ENCODE peak calls at places on chromosomes 4 and X, in nine cellular contexts. O, C, E, Y, L, Q, F, R and Z are unnamed samples.

GRCh38 chr4:100778431-100778830 is 260.6 kb upstream of the EMCN start:
- DNase-seq in L (no peak), F (no peak), E (no peak), Q (no peak), R (no peak), O (no peak), C (no peak), Y (no peak), Z (no peak)

GRCh38 chrX:14064632-14065432 is 35.1 kb upstream of the GEMIN8 start:
- DNase-seq in Q (peak), C (no peak), Y (no peak), R (no peak), E (no peak), O (no peak), L (no peak), F (no peak), Z (peak)

GRCh38 chr4:106245176-106245575 is 70.8 kb downstream of the TBCK start:
- DNase-seq in C (no peak), O (no peak), L (no peak), R (no peak), E (no peak), Q (no peak), F (no peak), Y (no peak), Z (no peak)

GRCh38 chr4:8688041-8688907 is 95.7 kb downstream of the CPZ start:
- DNase-seq in R (no peak), F (peak), L (no peak), Y (no peak), Q (no peak), C (peak), O (peak), E (no peak), Z (peak)

GRCh38 chrX:43745938-43746721 is 90.0 kb downstream of the MAOA start:
- DNase-seq in Y (no peak), Q (peak), L (no peak), E (peak), F (no peak), C (no peak), R (no peak), O (no peak), Z (peak)

GRCh38 chrX:14598330-14598729 is 69.0 kb downstream of the GLRA2 start:
- DNase-seq in Q (no peak), L (no peak), F (no peak), E (peak), R (no peak), O (no peak), Y (no peak), C (no peak), Z (no peak)

GRCh38 chr4:120709986-120710385 is 212.5 kb downstream of the PRDM5 start:
- DNase-seq in O (no peak), L (no peak), R (no peak), F (no peak), Q (peak), C (no peak), Y (peak), E (peak), Z (peak)

GRCh38 chrX:368811-369562 is 17.7 kb downstream of the PPP2R3B start:
- DNase-seq in R (no peak), Y (no peak), E (peak), F (no peak), O (no peak), C (peak), Q (peak), L (peak), Z (peak)

GRCh38 chr4:65825121-65825520 is 154.8 kb upstream of the EPHA5 start:
- DNase-seq in E (no peak), C (no peak), O (no peak), L (no peak), F (no peak), Q (peak), R (no peak), Y (no peak), Z (peak)

GRCh38 chr4:139841464-139842195 is 176.0 kb downstream of the MGST2 start:
- DNase-seq in L (no peak), F (no peak), C (peak), E (no peak), R (peak), Q (no peak), O (peak), Y (no peak), Z (no peak)

GRCh38 chr4:64713256-64713840 is 304.1 kb upstream of the TECRL start:
- DNase-seq in C (peak), Q (peak), F (no peak), Y (no peak), E (peak), R (no peak), O (no peak), L (no peak), Z (peak)
- TF ChIP-seq CTCF in C (peak), Q (peak), F (peak), Y (peak), E (peak), R (peak), O (peak), L (peak), Z (peak)

GRCh38 chr4:125316781-125317525 is 2.2 kb downstream of the FAT4 start:
- DNase-seq in F (peak), Y (no peak), O (peak), R (peak), E (peak), C (peak), Q (peak), L (peak), Z (peak)

GRCh38 chr4:125317526-125317880 is 2.7 kb downstream of the FAT4 start:
- DNase-seq in F (peak), L (peak), Q (peak), C (peak), Y (no peak), E (peak), O (peak), R (peak), Z (peak)

GRCh38 chr4:125314676-125315570 is at the start of gene FAT4:
- DNase-seq in R (peak), C (peak), O (peak), Q (peak), E (peak), F (peak), Y (peak), L (peak), Z (peak)

GRCh38 chr4:125315571-125316390 is 1.0 kb downstream of the FAT4 start:
- DNase-seq in E (peak), Q (peak), F (peak), Y (no peak), L (peak), O (peak), C (peak), R (peak), Z (peak)

DNA sequence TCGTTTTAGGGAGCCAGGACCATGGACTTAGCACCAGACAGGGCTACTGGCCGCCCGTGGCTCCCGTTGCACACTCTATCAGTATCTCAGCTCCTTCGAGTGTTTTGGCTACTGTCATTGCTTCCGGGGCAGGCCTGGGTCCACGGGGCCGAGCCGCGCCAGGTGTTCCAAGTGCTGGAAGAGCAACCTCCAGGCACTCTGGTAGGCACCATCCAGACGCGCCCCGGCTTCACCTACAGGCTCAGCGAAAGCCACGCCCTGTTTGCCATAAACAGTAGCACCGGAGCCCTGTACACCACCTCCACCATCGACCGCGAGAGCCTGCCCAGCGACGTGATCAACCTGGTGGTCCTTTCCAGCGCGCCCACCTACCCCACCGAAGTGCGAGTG is 1.6 kb downstream of the FAT4 start:
- DNase-seq in O (peak), Y (no peak), E (peak), C (peak), L (peak), Q (no peak), F (peak), R (peak), Z (no peak)
- H3K4me3 ChIP-seq in O (peak), Y (peak), E (peak), C (peak), L (peak), Q (peak), F (peak), R (peak), Z (peak)

GRCh38 chr4:37450911-37451310 is 206.4 kb downstream of the NWD2 start:
- DNase-seq in C (no peak), O (no peak), F (no peak), E (no peak), Y (no peak), Q (no peak), L (no peak), R (no peak), Z (no peak)

GRCh38 chr4:37454263-37454800 is 209.8 kb downstream of the NWD2 start:
- DNase-seq in C (no peak), Y (no peak), F (peak), R (peak), L (no peak), O (no peak), Q (no peak), E (no peak), Z (no peak)

GRCh38 chr4:37451646-37452045 is 207.1 kb downstream of the NWD2 start:
- DNase-seq in L (no peak), Q (no peak), O (no peak), C (no peak), F (no peak), R (no peak), Y (no peak), E (no peak), Z (no peak)

GRCh38 chr4:37453361-37454262 is 209.1 kb downstream of the NWD2 start:
- DNase-seq in O (peak), Q (peak), E (no peak), F (peak), Y (no peak), L (no peak), C (peak), R (peak), Z (no peak)

GRCh38 chr4:37453004-37453360 is 208.4 kb downstream of the NWD2 start:
- DNase-seq in R (peak), Q (peak), C (peak), O (peak), L (no peak), Y (no peak), E (peak), F (peak), Z (peak)
- TF ChIP-seq CTCF in R (peak), Q (peak), C (peak), O (peak), L (peak), Y (peak), E (peak), F (peak), Z (peak)

GRCh38 chrX:66728818-66729271 is 90.0 kb upstream of the EDA2R start:
- DNase-seq in L (peak), Q (peak), Y (peak), C (peak), O (peak), R (peak), E (peak), F (peak), Z (peak)
- H3K4me3 ChIP-seq in L (peak), Q (peak), Y (peak), C (peak), O (peak), R (peak), E (peak), F (peak), Z (peak)

GRCh38 chrX:24245201-24245600 is 68.7 kb downstream of the SUPT20HL2 start:
- DNase-seq in C (peak), Q (peak), R (no peak), F (peak), E (peak), Y (peak), L (no peak), O (peak), Z (peak)

GRCh38 chrX:24242649-24243556 is 71.0 kb downstream of the SUPT20HL2 start:
- DNase-seq in Q (peak), Y (peak), C (no peak), O (no peak), E (peak), L (peak), F (peak), R (peak), Z (peak)

GRCh38 chrX:24243692-24244091 is 70.2 kb downstream of the SUPT20HL2 start:
- DNase-seq in C (no peak), F (no peak), R (no peak), L (no peak), Q (no peak), Y (peak), O (no peak), E (peak), Z (peak)

GRCh38 chrX:24241822-24242648 is 71.8 kb downstream of the SUPT20HL2 start:
- DNase-seq in O (no peak), Y (no peak), R (no peak), C (peak), E (peak), F (peak), L (no peak), Q (peak), Z (peak)
- TF ChIP-seq CTCF in O (peak), Y (peak), R (peak), C (peak), E (peak), F (peak), L (peak), Q (peak), Z (peak)

GRCh38 chr4:34043131-34043530 is 2201.2 kb downstream of the ARAP2 start:
- DNase-seq in Q (no peak), O (no peak), E (no peak), F (no peak), R (no peak), Y (no peak), L (no peak), C (no peak), Z (peak)

GRCh38 chr4:34046580-34046979 is 2197.7 kb downstream of the ARAP2 start:
- DNase-seq in Y (peak), R (no peak), F (no peak), Q (peak), O (no peak), E (peak), L (no peak), C (no peak), Z (peak)

DNA sequence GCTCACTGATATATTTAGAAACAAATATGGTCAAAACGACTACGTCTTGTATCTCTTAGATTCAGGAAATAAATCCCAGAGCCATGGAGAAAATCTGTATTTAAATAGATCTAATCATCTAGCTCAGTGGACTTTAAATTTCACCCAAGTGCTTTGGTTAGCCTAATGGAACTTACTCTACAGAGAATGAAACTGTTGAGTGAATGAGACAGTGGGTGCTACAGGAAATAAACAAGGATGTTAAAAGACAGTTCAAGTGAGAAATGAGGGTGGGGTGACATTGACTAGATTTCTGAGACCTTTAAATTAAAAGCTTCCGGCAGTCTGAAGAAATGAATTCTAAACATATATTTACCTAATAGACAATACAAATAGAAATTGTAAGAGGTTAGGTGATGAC is 2197.0 kb downstream of the ARAP2 start:
- DNase-seq in O (no peak), Y (no peak), E (no peak), R (no peak), F (no peak), L (no peak), Q (no peak), C (no peak), Z (no peak)
- H3K4me3 ChIP-seq in O (no peak), Y (no peak), E (no peak), R (no peak), F (no peak), L (no peak), Q (no peak), C (no peak), Z (no peak)

GRCh38 chrX:102517331-102517730 is 792 bp upstream of the TMSB15A start:
- DNase-seq in O (no peak), Q (peak), L (no peak), C (peak), E (peak), Y (no peak), F (no peak), R (no peak), Z (peak)
- TF ChIP-seq CTCF in O (no peak), Q (no peak), L (no peak), C (peak), E (peak), Y (peak), F (peak), R (no peak), Z (peak)

GRCh38 chr4:158861281-158861680 is 92.5 kb downstream of the FNIP2 start:
- DNase-seq in O (no peak), F (no peak), Y (no peak), L (no peak), E (no peak), Q (no peak), C (no peak), R (no peak), Z (no peak)
- H3K4me3 ChIP-seq in O (no peak), F (no peak), Y (no peak), L (no peak), E (no peak), Q (no peak), C (no peak), R (no peak), Z (no peak)

DNA sequence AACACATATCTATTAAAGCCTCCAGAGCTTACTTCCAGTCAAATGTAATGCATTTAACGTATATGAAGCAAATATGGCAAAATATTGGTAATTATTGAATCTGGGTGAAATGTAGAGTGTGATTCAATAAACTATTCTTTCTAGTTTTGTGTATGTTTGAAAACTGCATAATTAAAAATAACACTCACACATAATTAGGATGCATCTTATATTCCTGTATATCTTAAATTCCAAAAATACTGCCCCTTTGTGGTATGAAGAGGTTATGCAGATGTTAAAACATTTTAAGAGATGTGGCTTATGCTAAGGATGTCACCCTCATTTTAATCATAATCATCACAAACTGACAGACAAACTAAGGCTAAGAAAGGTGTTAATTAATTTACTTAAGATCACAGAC is 182.9 kb downstream of the COX18 start:
- DNase-seq in O (no peak), R (no peak), Q (peak), L (no peak), E (no peak), Y (no peak), C (no peak), F (no peak), Z (peak)
- TF ChIP-seq CTCF in O (no peak), R (no peak), Q (peak), L (peak), E (peak), Y (peak), C (peak), F (peak), Z (peak)